ENCODE peak calls at places on chromosomes 13 and 19, in eight cellular contexts. C is iris pigment epithelial cell; J is H9; N is endodermal cell; L is tibial nerve; P is central memory CD4-positive, alpha-beta T cell; E is mammary epithelial cell; T is epithelial cell of prostate. Q is an unnamed sample.

GRCh38 chr13:73898276-73898675 is 235.9 kb downstream of the KLF12 start:
- DNase-seq in C (no peak), J (no peak), N (no peak), L (no peak), P (no peak), E (peak; percentile 1), T (no peak), Q (no peak)

GRCh38 chr13:103133551-103133950 is 67.3 kb upstream of the SLC10A2 start:
- DNase-seq in C (no peak), J (no peak), N (no peak), L (no peak), P (no peak), E (no peak), T (no peak), Q (no peak)

GRCh38 chr19:10654610-10655456 is 687 bp downstream of the ILF3 start:
- DNase-seq in C (no peak), J (peak; percentile 85), N (peak; percentile 91), L (no peak), P (peak; percentile 15), E (no peak), T (no peak), Q (peak; percentile 51)

GRCh38 chr19:38734426-38735256 is 9.6 kb downstream of the CAPN12 start:
- DNase-seq in C (no peak), J (peak; percentile 39), N (peak; percentile 72), L (no peak), P (peak; percentile 35), E (peak; percentile 55), T (no peak), Q (no peak)

GRCh38 chr19:28003543-28003942 is 1209.4 kb downstream of the UQCRFS1 start:
- DNase-seq in C (no peak), J (no peak), N (no peak), L (no peak), P (no peak), E (no peak), T (no peak), Q (no peak)

GRCh38 chr13:37490176-37490575 is 108.4 kb downstream of the POSTN start:
- DNase-seq in C (no peak), J (no peak), N (no peak), L (no peak), P (no peak), E (no peak), T (no peak), Q (no peak)

GRCh38 chr19:30670562-30671513 is 298.7 kb downstream of the ZNF536 start:
- DNase-seq in C (no peak), J (no peak), N (no peak), L (no peak), P (no peak), E (no peak), T (no peak), Q (no peak)

GRCh38 chr19:44851427-44851826 is 5.3 kb downstream of the NECTIN2 start:
- DNase-seq in C (no peak), J (no peak), N (no peak), L (no peak), P (no peak), E (no peak), T (no peak), Q (no peak)

GRCh38 chr13:88729605-88730004 is 1058.4 kb downstream of the SLITRK5 start:
- DNase-seq in C (no peak), J (no peak), N (no peak), L (no peak), P (no peak), E (no peak), T (no peak), Q (no peak)

GRCh38 chr19:38685666-38686529 is 38.4 kb downstream of the ACTN4 start:
- DNase-seq in C (peak; percentile 77), J (peak; percentile 56), N (peak; percentile 82), L (no peak), P (peak; percentile 18), E (peak; percentile 70), T (no peak), Q (no peak)

Q was measured in caudate nucleus.